ENCODE peak calls at places on chromosome 14, in nine cellular contexts. P, G, X, A, I, C, Y, W and E are unnamed samples.

GRCh38 chr14:95683793-95684192 is 2.4 kb upstream of the TCL1B start:
- DNase-seq in Y (no peak), A (peak), X (no peak), W (no peak), I (peak), G (peak), P (no peak), C (no peak), E (peak)

GRCh38 chr14:104975481-104976197 is 2.5 kb downstream of the AHNAK2 start:
- DNase-seq in P (no peak), W (peak), Y (no peak), X (no peak), A (no peak), G (no peak), I (no peak), C (no peak), E (no peak)

GRCh38 chr14:76603713-76604112 is 157.6 kb upstream of the VASH1 start:
- DNase-seq in W (peak), P (no peak), I (no peak), A (no peak), G (no peak), C (no peak), X (no peak), Y (no peak), E (no peak)

GRCh38 chr14:74299061-74299545 is 3.6 kb downstream of the ABCD4 start:
- DNase-seq in G (no peak), C (peak), A (peak), P (no peak), I (no peak), X (no peak), W (no peak), Y (no peak), E (no peak)

GRCh38 chr14:51398898-51399297 is 158.9 kb downstream of the TMX1 start:
- DNase-seq in X (peak), A (no peak), W (no peak), I (no peak), G (no peak), P (no peak), Y (no peak), C (peak), E (no peak)

GRCh38 chr14:101639257-101639833 is 78.0 kb downstream of the DIO3 start:
- DNase-seq in A (no peak), X (no peak), W (no peak), I (no peak), C (no peak), Y (no peak), G (no peak), P (no peak), E (no peak)

GRCh38 chr14:49972199-49972671 is 79.4 kb downstream of the ARF6 start:
- DNase-seq in C (peak), P (no peak), I (no peak), G (no peak), W (no peak), Y (no peak), A (no peak), X (no peak), E (no peak)

GRCh38 chr14:65095633-65096205 is 6.6 kb downstream of the MAX start:
- DNase-seq in G (no peak), Y (no peak), C (peak), I (no peak), A (no peak), P (no peak), W (peak), X (no peak), E (no peak)

GRCh38 chr14:71214241-71214640 is 307.0 kb downstream of the PCNX1 start:
- DNase-seq in W (no peak), Y (no peak), I (no peak), G (no peak), C (no peak), P (no peak), A (no peak), X (no peak), E (no peak)

GRCh38 chr14:65167072-65167645 is 64.8 kb upstream of the MAX start:
- DNase-seq in Y (no peak), A (peak), C (no peak), G (no peak), I (no peak), X (no peak), P (no peak), W (no peak), E (no peak)

GRCh38 chr14:56004323-56004722 is 113.9 kb upstream of the PELI2 start:
- DNase-seq in Y (no peak), P (no peak), A (no peak), G (no peak), W (no peak), I (no peak), X (no peak), C (no peak), E (no peak)

GRCh38 chr14:103280278-103280917 is 53.6 kb upstream of the EIF5 start:
- DNase-seq in Y (no peak), G (no peak), A (no peak), X (no peak), W (no peak), C (no peak), I (no peak), P (no peak), E (no peak)

GRCh38 chr14:74380172-74380571 is 31.9 kb downstream of the VRTN start:
- DNase-seq in W (no peak), C (no peak), I (no peak), A (no peak), P (no peak), Y (no peak), X (peak), G (no peak), E (no peak)

GRCh38 chr14:69046468-69046867 is 67.4 kb upstream of the ACTN1 start:
- DNase-seq in P (no peak), A (no peak), I (no peak), G (no peak), W (no peak), C (peak), X (no peak), Y (no peak), E (no peak)

GRCh38 chr14:45253754-45254300 is 825 bp upstream of the MIS18BP1 start:
- DNase-seq in X (no peak), A (no peak), C (peak), W (peak), P (no peak), G (no peak), Y (no peak), I (peak), E (no peak)

GRCh38 chr14:33596211-33597080 is 354.4 kb downstream of the EGLN3 start:
- DNase-seq in P (no peak), I (no peak), G (no peak), Y (no peak), A (no peak), C (no peak), W (no peak), X (no peak), E (no peak)

GRCh38 chr14:102848830-102849521 is 71.7 kb downstream of the TRAF3 start:
- DNase-seq in W (peak), C (no peak), P (no peak), G (no peak), I (no peak), Y (no peak), A (no peak), X (no peak), E (no peak)

GRCh38 chr14:55416866-55417265 is 5.2 kb upstream of the ATG14 start:
- DNase-seq in G (no peak), X (no peak), C (no peak), Y (no peak), W (no peak), P (no peak), A (peak), I (peak), E (no peak)

GRCh38 chr14:98172243-98172778 is 1099.7 kb downstream of the BCL11B start:
- DNase-seq in P (no peak), A (no peak), Y (no peak), I (no peak), G (no peak), C (no peak), X (no peak), W (no peak), E (no peak)

GRCh38 chr14:67514203-67514607 is 18.9 kb upstream of the PLEKHH1 start:
- DNase-seq in W (no peak), G (no peak), X (no peak), I (no peak), C (no peak), Y (no peak), P (no peak), A (no peak), E (no peak)

GRCh38 chr14:77848031-77848430 is 48.1 kb downstream of the ADCK1 start:
- DNase-seq in X (no peak), G (no peak), Y (no peak), I (no peak), W (no peak), P (no peak), C (peak), A (no peak), E (no peak)

GRCh38 chr14:40417777-40418401 is 985.7 kb upstream of the FBXO33 start:
- DNase-seq in A (no peak), Y (peak), C (peak), W (no peak), X (no peak), I (no peak), P (no peak), G (no peak), E (no peak)

GRCh38 chr14:96267336-96267735 is 11.3 kb downstream of the BDKRB1 start:
- DNase-seq in A (no peak), P (no peak), X (no peak), C (peak), G (no peak), W (no peak), Y (no peak), I (no peak), E (no peak)

GRCh38 chr14:63956326-63956725 is 103.5 kb downstream of the SYNE2 start:
- DNase-seq in A (no peak), P (no peak), X (peak), C (peak), I (no peak), W (no peak), Y (no peak), G (no peak), E (no peak)

GRCh38 chr14:68219407-68219806 is 399.8 kb downstream of the RAD51B start:
- DNase-seq in P (no peak), C (no peak), W (no peak), A (no peak), Y (no peak), I (no peak), G (no peak), X (no peak), E (no peak)

GRCh38 chr14:69687963-69688649 is 76.7 kb downstream of the SUSD6 start:
- DNase-seq in G (no peak), C (no peak), P (no peak), A (no peak), W (no peak), X (no peak), Y (no peak), I (no peak), E (no peak)

GRCh38 chr14:67571275-67571990 is 28.6 kb downstream of the PIGH start:
- DNase-seq in Y (peak), X (peak), W (peak), C (peak), P (no peak), A (peak), G (peak), I (peak), E (peak)

GRCh38 chr14:37546621-37547447 is 48.2 kb downstream of the FOXA1 start:
- DNase-seq in W (no peak), C (peak), G (no peak), P (no peak), X (no peak), I (no peak), Y (no peak), A (no peak), E (no peak)